ENCODE peak calls at places on chromosomes 6 and 20, in seven cellular contexts. C is IMR-90, A is uterus, R is PC-9, Q is psoas muscle, G is bronchial epithelial cell, P is ascending aorta. Y is an unnamed sample.

GRCh38 chr6:88870728-88871330 is 92.6 kb downstream of the RNGTT start:
- DNase-seq in C (peak; percentile 74), A (peak; percentile 32), R (peak; percentile 12), Q (no peak), G (peak; percentile 54), P (no peak), Y (peak; percentile 56)

GRCh38 chr6:169510871-169511270 is 191.0 kb downstream of the WDR27 start:
- DNase-seq in C (no peak), A (no peak), R (no peak), Q (no peak), G (no peak), P (no peak), Y (no peak)

GRCh38 chr6:89321571-89321970 is 6.5 kb upstream of the GABRR2 start:
- DNase-seq in C (no peak), A (no peak), R (no peak), Q (no peak), G (no peak), P (no peak), Y (no peak)

GRCh38 chr6:193773-194310 is 98.4 kb upstream of the DUSP22 start:
- DNase-seq in C (no peak), A (no peak), R (no peak), Q (no peak), G (no peak), P (no peak), Y (no peak)

GRCh38 chr20:5933802-5934436 is 16.4 kb downstream of the TRMT6 start:
- DNase-seq in C (no peak), A (no peak), R (no peak), Q (no peak), G (peak; percentile 37), P (no peak), Y (peak; percentile 9)

GRCh38 chr6:56914791-56915658 is 39.9 kb upstream of the BEND6 start:
- DNase-seq in C (no peak), A (no peak), R (no peak), Q (peak; percentile 64), G (no peak), P (no peak), Y (no peak)

GRCh38 chr6:148157841-148158240 is 184.8 kb upstream of the SASH1 start:
- DNase-seq in C (no peak), A (no peak), R (no peak), Q (no peak), G (peak; percentile 9), P (no peak), Y (no peak)

GRCh38 chr6:124770131-124770530 is 192.1 kb upstream of the RNF217 start:
- DNase-seq in C (no peak), A (no peak), R (no peak), Q (no peak), G (no peak), P (no peak), Y (no peak)

GRCh38 chr6:168919455-168920179 is 334.0 kb downstream of the THBS2 start:
- DNase-seq in C (no peak), A (no peak), R (no peak), Q (no peak), G (no peak), P (no peak), Y (no peak)

GRCh38 chr6:3848380-3848779 is 793 bp upstream of the FAM50B start:
- DNase-seq in C (no peak), A (no peak), R (peak; percentile 35), Q (no peak), G (peak; percentile 80), P (no peak), Y (no peak)

GRCh38 chr6:117559299-117559698 is 43.0 kb downstream of the GOPC start:
- DNase-seq in C (no peak), A (no peak), R (no peak), Q (no peak), G (peak; percentile 24), P (no peak), Y (no peak)

GRCh38 chr6:44094403-44095242 is 32.6 kb downstream of the MRPL14 start:
- DNase-seq in C (no peak), A (no peak), R (no peak), Q (no peak), G (no peak), P (no peak), Y (no peak)

GRCh38 chr6:135962731-135963130 is 111.2 kb downstream of the PDE7B start:
- DNase-seq in C (peak; percentile 67), A (no peak), R (no peak), Q (no peak), G (no peak), P (no peak), Y (no peak)

GRCh38 chr6:30810813-30811329 is 66.5 kb upstream of the IER3 start:
- DNase-seq in C (no peak), A (no peak), R (peak; percentile 78), Q (no peak), G (peak; percentile 100), P (no peak), Y (peak; percentile 81)

GRCh38 chr6:106360410-106360988 is at the start of gene CRYBG1:
- DNase-seq in C (no peak), A (no peak), R (peak; percentile 94), Q (peak; percentile 61), G (peak; percentile 69), P (peak; percentile 66), Y (peak; percentile 96)

GRCh38 chr20:62849431-62849830 is 12.2 kb downstream of the TCFL5 start:
- DNase-seq in C (no peak), A (no peak), R (no peak), Q (no peak), G (no peak), P (no peak), Y (no peak)

GRCh38 chr6:70709826-70710225 is 42.1 kb downstream of the SMAP1 start:
- DNase-seq in C (peak; percentile 90), A (no peak), R (no peak), Q (no peak), G (peak; percentile 93), P (no peak), Y (peak; percentile 25)

GRCh38 chr20:32667030-32667429 is 6.7 kb downstream of the C20orf203 start:
- DNase-seq in C (no peak), A (no peak), R (no peak), Q (no peak), G (no peak), P (no peak), Y (no peak)

GRCh38 chr20:32660661-32661060 is 13.1 kb downstream of the C20orf203 start:
- DNase-seq in C (no peak), A (no peak), R (no peak), Q (no peak), G (no peak), P (no peak), Y (no peak)

GRCh38 chr20:32663704-32664351 is 9.9 kb downstream of the C20orf203 start:
- DNase-seq in C (no peak), A (no peak), R (no peak), Q (no peak), G (no peak), P (no peak), Y (no peak)

GRCh38 chr20:32664352-32665159 is 9.2 kb downstream of the C20orf203 start:
- DNase-seq in C (no peak), A (no peak), R (no peak), Q (no peak), G (no peak), P (no peak), Y (no peak)

DNA sequence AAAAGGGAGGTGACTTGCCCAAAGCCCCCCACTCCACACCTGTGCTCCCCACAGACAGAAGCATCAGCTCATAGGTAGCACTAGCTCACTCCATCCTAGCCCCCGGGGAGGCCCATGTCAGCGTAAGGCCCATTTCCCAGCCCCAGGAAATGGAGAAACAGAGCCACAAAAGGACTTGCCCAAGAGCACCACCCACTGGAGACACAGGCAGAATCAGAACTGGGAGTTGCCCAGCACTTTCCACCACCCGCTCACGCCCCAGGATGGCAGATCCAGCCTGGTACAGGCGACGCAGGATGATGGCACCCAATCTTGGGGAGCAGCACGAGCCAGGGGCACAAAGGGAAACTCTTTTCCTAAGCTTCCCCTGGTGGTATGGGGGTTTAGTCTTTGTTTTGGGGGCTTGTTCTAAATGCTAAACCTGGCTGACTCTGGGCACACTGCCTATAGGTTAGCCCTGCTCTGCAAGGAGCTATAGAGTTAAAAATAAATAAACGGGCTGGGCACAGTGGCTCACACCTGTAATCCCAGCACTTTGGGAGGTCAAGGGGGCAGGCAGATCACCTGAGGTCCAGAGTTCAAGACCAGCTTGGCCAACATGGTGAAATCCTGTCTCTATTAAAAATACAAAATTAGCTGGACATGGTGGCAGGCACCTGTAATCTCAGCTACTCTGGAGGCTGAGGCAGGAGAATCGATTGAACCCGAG is 11.8 kb downstream of the C20orf203 start:
- DNase-seq in C (no peak), A (no peak), R (no peak), Q (no peak), G (no peak), P (no peak), Y (no peak)
- TF ChIP-seq CTCF in C (no peak), A (no peak), R (no peak), Q (no peak), G (no peak), P (no peak), Y (no peak)

DNA sequence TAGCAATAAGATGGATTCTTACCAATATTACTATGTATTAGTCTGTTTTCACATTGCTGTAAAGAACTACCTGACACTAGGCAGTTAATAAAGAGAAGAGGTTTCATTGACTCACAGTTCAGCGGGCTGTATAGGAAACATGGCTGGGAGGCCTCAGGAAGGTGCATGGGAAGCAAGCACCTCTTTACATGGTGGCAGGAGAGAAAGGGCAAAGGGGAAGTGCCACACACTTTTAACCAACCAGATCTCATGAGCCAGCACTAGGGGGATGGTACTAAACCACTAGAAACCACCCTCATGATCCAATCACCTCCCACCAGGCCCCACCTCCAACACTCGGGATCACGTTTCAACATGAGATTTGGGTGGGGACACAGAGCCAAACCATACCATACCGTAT is 40.7 kb upstream of the CCDC167 start:
- DNase-seq in C (no peak), A (no peak), R (no peak), Q (no peak), G (no peak), P (no peak), Y (no peak)
- TF ChIP-seq CTCF in C (no peak), A (no peak), R (no peak), Q (no peak), G (no peak), P (no peak), Y (no peak)

GRCh38 chr6:163147988-163148387 is 266.5 kb upstream of the QKI start:
- DNase-seq in C (no peak), A (no peak), R (no peak), Q (no peak), G (no peak), P (no peak), Y (no peak)
- TF ChIP-seq CTCF in C (no peak), A (no peak), R (peak; percentile 44), Q (no peak), G (no peak), P (no peak), Y (no peak)

GRCh38 chr6:41728954-41729353 is 6.5 kb downstream of the TFEB start:
- DNase-seq in C (no peak), A (no peak), R (no peak), Q (peak; percentile 32), G (no peak), P (no peak), Y (no peak)
- TF ChIP-seq CTCF in C (no peak), A (no peak), R (no peak), Q (no peak), G (no peak), P (no peak), Y (no peak)